ENCODE peak calls at places on chromosome X, in five cellular contexts. One of them, this sample, is unnamed.

GRCh38 chrX:111519215-111519614 is 7.8 kb downstream of the SERTM2 start:
- DNase-seq in IMR-90: peak
- DNase-seq in H9: no peak
- DNase-seq in neuronal stem cell: peak
- DNase-seq in mesendoderm: peak
- DNase-seq in this sample: peak

GRCh38 chrX:12080265-12080664 is 58.0 kb upstream of the FRMPD4 start:
- DNase-seq in H9: peak
- DNase-seq in mesendoderm: peak
- DNase-seq in IMR-90: peak
- DNase-seq in neuronal stem cell: peak
- DNase-seq in this sample: peak

GRCh38 chrX:12984629-12985303 is 9.9 kb downstream of the TMSB4X start:
- DNase-seq in neuronal stem cell: no peak
- DNase-seq in H9: no peak
- DNase-seq in IMR-90: peak
- DNase-seq in mesendoderm: no peak
- DNase-seq in this sample: no peak

GRCh38 chrX:41317487-41318208 is 16.3 kb upstream of the DDX3X start:
- DNase-seq in H9: no peak
- DNase-seq in mesendoderm: no peak
- DNase-seq in neuronal stem cell: no peak
- DNase-seq in IMR-90: no peak
- DNase-seq in this sample: no peak

GRCh38 chrX:74325130-74326059 is 21.4 kb downstream of the ZCCHC13 start:
- DNase-seq in IMR-90: no peak
- DNase-seq in neuronal stem cell: no peak
- DNase-seq in mesendoderm: peak
- DNase-seq in H9: peak
- DNase-seq in this sample: no peak

GRCh38 chrX:86148024-86148511 is at the start of gene DACH2:
- DNase-seq in neuronal stem cell: peak
- DNase-seq in mesendoderm: peak
- DNase-seq in IMR-90: peak
- DNase-seq in H9: peak
- DNase-seq in this sample: peak

GRCh38 chrX:101383679-101384078 is 2.3 kb downstream of the BTK start:
- DNase-seq in IMR-90: no peak
- DNase-seq in H9: no peak
- DNase-seq in neuronal stem cell: no peak
- DNase-seq in mesendoderm: no peak
- DNase-seq in this sample: no peak

GRCh38 chrX:94414746-94415145 is 740.7 kb downstream of the FAM133A start:
- DNase-seq in mesendoderm: no peak
- DNase-seq in H9: no peak
- DNase-seq in IMR-90: no peak
- DNase-seq in neuronal stem cell: no peak
- DNase-seq in this sample: no peak

GRCh38 chrX:154457491-154458115 is 478 bp upstream of the PLXNA3 start:
- DNase-seq in mesendoderm: peak
- DNase-seq in IMR-90: no peak
- DNase-seq in H9: peak
- DNase-seq in neuronal stem cell: no peak
- DNase-seq in this sample: no peak

GRCh38 chrX:121349263-121349662 is 301.9 kb downstream of the GLUD2 start:
- DNase-seq in IMR-90: no peak
- DNase-seq in H9: no peak
- DNase-seq in mesendoderm: no peak
- DNase-seq in neuronal stem cell: no peak
- DNase-seq in this sample: no peak

GRCh38 chrX:138897621-138898492 is 186.3 kb upstream of the FGF13 start:
- DNase-seq in H9: no peak
- DNase-seq in mesendoderm: no peak
- DNase-seq in neuronal stem cell: no peak
- DNase-seq in IMR-90: no peak
- DNase-seq in this sample: no peak

GRCh38 chrX:7318661-7319060 is 170.7 kb upstream of the PUDP start:
- DNase-seq in mesendoderm: peak
- DNase-seq in IMR-90: no peak
- DNase-seq in H9: no peak
- DNase-seq in neuronal stem cell: no peak
- DNase-seq in this sample: no peak

GRCh38 chrX:43655961-43656494 is at the start of gene MAOA:
- DNase-seq in IMR-90: no peak
- DNase-seq in mesendoderm: peak
- DNase-seq in H9: peak
- DNase-seq in neuronal stem cell: peak
- DNase-seq in this sample: peak

GRCh38 chrX:4710618-4711433 is 997.4 kb upstream of the PRKX start:
- DNase-seq in IMR-90: no peak
- DNase-seq in mesendoderm: peak
- DNase-seq in neuronal stem cell: no peak
- DNase-seq in H9: peak
- DNase-seq in this sample: no peak

GRCh38 chrX:4706961-4707360 is 993.5 kb upstream of the PRKX start:
- DNase-seq in IMR-90: no peak
- DNase-seq in H9: no peak
- DNase-seq in mesendoderm: no peak
- DNase-seq in neuronal stem cell: no peak
- DNase-seq in this sample: no peak

GRCh38 chrX:4708970-4709760 is 995.7 kb upstream of the PRKX start:
- DNase-seq in mesendoderm: peak
- DNase-seq in IMR-90: no peak
- DNase-seq in H9: no peak
- DNase-seq in neuronal stem cell: no peak
- DNase-seq in this sample: no peak
- H2BK120ac ChIP-seq in mesendoderm: no peak
- H2BK120ac ChIP-seq in IMR-90: no peak
- H2BK120ac ChIP-seq in H9: no peak
- H2BK120ac ChIP-seq in neuronal stem cell: no peak
- H2BK120ac ChIP-seq in this sample: peak

GRCh38 chrX:16125520-16126149 is 2.3 kb downstream of the GRPR start:
- DNase-seq in H9: no peak
- DNase-seq in mesendoderm: no peak
- DNase-seq in IMR-90: no peak
- DNase-seq in neuronal stem cell: no peak
- DNase-seq in this sample: no peak

GRCh38 chrX:16120431-16120830 is 2.9 kb upstream of the GRPR start:
- DNase-seq in H9: no peak
- DNase-seq in mesendoderm: no peak
- DNase-seq in neuronal stem cell: no peak
- DNase-seq in IMR-90: no peak
- DNase-seq in this sample: no peak

GRCh38 chrX:16124201-16124600 is 836 bp downstream of the GRPR start:
- DNase-seq in IMR-90: no peak
- DNase-seq in mesendoderm: no peak
- DNase-seq in H9: no peak
- DNase-seq in neuronal stem cell: no peak
- DNase-seq in this sample: no peak

GRCh38 chrX:16119353-16120220 is 3.8 kb upstream of the GRPR start:
- DNase-seq in mesendoderm: no peak
- DNase-seq in neuronal stem cell: no peak
- DNase-seq in H9: no peak
- DNase-seq in IMR-90: no peak
- DNase-seq in this sample: no peak

GRCh38 chrX:16123222-16123786 is at the start of gene GRPR:
- DNase-seq in IMR-90: peak
- DNase-seq in mesendoderm: peak
- DNase-seq in neuronal stem cell: peak
- DNase-seq in H9: peak
- DNase-seq in this sample: peak
- H2BK120ac ChIP-seq in IMR-90: peak
- H2BK120ac ChIP-seq in mesendoderm: no peak
- H2BK120ac ChIP-seq in neuronal stem cell: no peak
- H2BK120ac ChIP-seq in H9: no peak
- H2BK120ac ChIP-seq in this sample: no peak

DNA sequence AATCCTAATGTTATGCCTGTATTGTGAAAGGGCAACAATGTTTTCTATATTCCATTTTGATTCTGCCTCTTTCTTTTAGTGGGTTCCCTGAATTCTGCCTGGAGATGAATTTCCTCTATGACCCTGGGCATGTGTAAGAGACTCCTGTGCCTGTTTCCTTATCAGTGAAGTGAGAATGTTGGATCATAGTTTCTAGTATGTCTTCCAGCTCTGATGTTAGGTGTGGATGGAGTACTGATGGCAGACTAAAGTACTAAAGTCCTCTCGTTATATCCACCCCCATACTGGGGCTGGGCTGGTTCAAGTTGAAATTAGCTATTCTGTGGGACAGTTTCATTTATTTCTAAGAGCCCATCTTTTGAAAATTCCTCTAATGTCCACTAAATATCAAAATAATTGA is 29.6 kb downstream of the PLAC1 start:
- DNase-seq in neuronal stem cell: no peak
- DNase-seq in H9: no peak
- DNase-seq in mesendoderm: no peak
- DNase-seq in IMR-90: no peak
- DNase-seq in this sample: no peak
- H2BK120ac ChIP-seq in neuronal stem cell: no peak
- H2BK120ac ChIP-seq in H9: no peak
- H2BK120ac ChIP-seq in mesendoderm: no peak
- H2BK120ac ChIP-seq in IMR-90: no peak
- H2BK120ac ChIP-seq in this sample: no peak

GRCh38 chrX:4851534-4851933 is 1138.1 kb upstream of the PRKX start:
- DNase-seq in mesendoderm: no peak
- DNase-seq in H9: no peak
- DNase-seq in neuronal stem cell: no peak
- DNase-seq in IMR-90: no peak
- DNase-seq in this sample: no peak
- H2BK120ac ChIP-seq in mesendoderm: no peak
- H2BK120ac ChIP-seq in H9: no peak
- H2BK120ac ChIP-seq in neuronal stem cell: no peak
- H2BK120ac ChIP-seq in IMR-90: no peak
- H2BK120ac ChIP-seq in this sample: no peak

GRCh38 chrX:46959101-46959500 is 46.9 kb downstream of the JADE3 start:
- DNase-seq in H9: no peak
- DNase-seq in neuronal stem cell: no peak
- DNase-seq in mesendoderm: no peak
- DNase-seq in IMR-90: no peak
- DNase-seq in this sample: no peak

GRCh38 chrX:46953137-46953527 is 40.9 kb downstream of the JADE3 start:
- DNase-seq in H9: no peak
- DNase-seq in IMR-90: no peak
- DNase-seq in neuronal stem cell: no peak
- DNase-seq in mesendoderm: no peak
- DNase-seq in this sample: no peak

GRCh38 chrX:46954716-46955115 is 42.5 kb downstream of the JADE3 start:
- DNase-seq in mesendoderm: no peak
- DNase-seq in H9: no peak
- DNase-seq in neuronal stem cell: no peak
- DNase-seq in IMR-90: no peak
- DNase-seq in this sample: no peak

GRCh38 chrX:46957299-46957698 is 45.1 kb downstream of the JADE3 start:
- DNase-seq in H9: no peak
- DNase-seq in IMR-90: no peak
- DNase-seq in neuronal stem cell: no peak
- DNase-seq in mesendoderm: no peak
- DNase-seq in this sample: no peak

DNA sequence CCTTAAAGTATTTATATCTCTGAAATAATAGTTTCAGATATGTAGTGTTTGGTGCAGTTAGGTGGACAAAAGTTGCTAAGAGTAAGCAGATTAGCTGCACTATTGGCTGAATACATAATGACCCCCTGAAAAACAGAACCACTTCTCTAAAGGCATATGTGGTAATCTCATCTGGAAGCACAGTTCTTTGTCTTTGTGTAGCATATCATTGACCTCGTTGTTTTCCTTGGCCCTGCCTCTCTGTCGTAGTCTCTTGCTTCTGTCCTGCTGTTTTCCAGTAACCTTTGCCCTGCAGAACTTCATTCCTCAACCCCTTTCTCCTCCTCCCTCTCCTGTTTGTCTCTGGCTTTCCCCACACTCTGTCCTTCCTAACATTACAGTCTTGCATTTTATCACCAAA is 41.4 kb downstream of the JADE3 start:
- DNase-seq in neuronal stem cell: peak
- DNase-seq in mesendoderm: peak
- DNase-seq in IMR-90: no peak
- DNase-seq in H9: peak
- DNase-seq in this sample: peak
- H2BK120ac ChIP-seq in neuronal stem cell: no peak
- H2BK120ac ChIP-seq in mesendoderm: no peak
- H2BK120ac ChIP-seq in IMR-90: no peak
- H2BK120ac ChIP-seq in H9: no peak
- H2BK120ac ChIP-seq in this sample: no peak

GRCh38 chrX:26848511-26848910 is 614.6 kb downstream of the PPP4R3C start:
- DNase-seq in mesendoderm: no peak
- DNase-seq in neuronal stem cell: no peak
- DNase-seq in IMR-90: no peak
- DNase-seq in H9: no peak
- DNase-seq in this sample: no peak

DNA sequence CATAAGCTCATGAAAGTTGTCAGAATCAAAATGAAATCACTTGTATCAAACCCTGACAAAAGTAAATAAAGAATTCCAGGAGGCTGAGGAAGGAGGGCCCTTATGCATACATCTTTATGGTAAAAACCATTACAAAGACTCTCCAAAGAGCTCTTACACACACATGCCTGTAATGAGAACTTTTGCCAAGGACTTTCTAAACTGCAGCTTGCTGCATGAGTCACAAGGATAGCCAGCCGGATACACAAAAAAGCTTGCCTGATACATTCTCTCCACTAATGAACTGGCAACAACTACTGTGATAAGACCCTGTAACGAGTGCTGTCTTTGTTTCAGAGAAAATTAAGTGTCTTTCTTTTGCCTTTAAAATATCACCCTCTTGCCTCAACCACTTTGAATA is 618.1 kb downstream of the PPP4R3C start:
- DNase-seq in H9: no peak
- DNase-seq in IMR-90: no peak
- DNase-seq in neuronal stem cell: no peak
- DNase-seq in mesendoderm: no peak
- DNase-seq in this sample: no peak
- H2BK120ac ChIP-seq in H9: no peak
- H2BK120ac ChIP-seq in IMR-90: no peak
- H2BK120ac ChIP-seq in neuronal stem cell: no peak
- H2BK120ac ChIP-seq in mesendoderm: no peak
- H2BK120ac ChIP-seq in this sample: no peak

GRCh38 chrX:71627588-71628404 is 9.5 kb upstream of the CXCR3 start:
- DNase-seq in neuronal stem cell: no peak
- DNase-seq in mesendoderm: no peak
- DNase-seq in IMR-90: no peak
- DNase-seq in H9: no peak
- DNase-seq in this sample: no peak
- H2BK120ac ChIP-seq in neuronal stem cell: no peak
- H2BK120ac ChIP-seq in mesendoderm: no peak
- H2BK120ac ChIP-seq in IMR-90: no peak
- H2BK120ac ChIP-seq in H9: no peak
- H2BK120ac ChIP-seq in this sample: no peak